ENCODE peak calls at places on chromosomes 13 and 19, in five cellular contexts. K is breast epithelium, E is heart right ventricle, W is body of pancreas, J is adrenal gland. B is an unnamed sample.
A peak's percentile ranks its signal among the peaks of the same experiment; 100 is the strongest.

GRCh38 chr19:8005534-8006256 is at the start of gene ELAVL1:
- DNase-seq in W (peak; percentile 91), E (peak; percentile 93), K (peak; percentile 84), J (peak; percentile 93), B (peak; percentile 85)

GRCh38 chr13:109707044-109707794 is 79.2 kb downstream of the IRS2 start:
- DNase-seq in K (no peak), E (no peak), J (no peak), W (no peak), B (no peak)

GRCh38 chr13:41848435-41849255 is 112.3 kb downstream of the VWA8 start:
- DNase-seq in K (no peak), W (no peak), J (no peak), E (no peak), B (no peak)

GRCh38 chr19:50383307-50383851 is 768 bp upstream of the POLD1 start:
- DNase-seq in K (peak; percentile 32), J (no peak), W (peak; percentile 37), E (no peak), B (no peak)

GRCh38 chr13:108947551-108948030 is 318.2 kb downstream of the MYO16 start:
- DNase-seq in J (no peak), K (peak; percentile 44), W (no peak), E (no peak), B (no peak)

GRCh38 chr13:56457535-56458200 is 683.0 kb upstream of the PRR20A start:
- DNase-seq in J (no peak), W (no peak), E (no peak), K (no peak), B (no peak)

GRCh38 chr19:49486710-49487276 is 615 bp upstream of the RPL13A start:
- DNase-seq in E (no peak), K (no peak), J (no peak), W (no peak), B (peak; percentile 65)

GRCh38 chr13:49567501-49567900 is 17.9 kb downstream of the RCBTB1 start:
- DNase-seq in W (no peak), J (no peak), K (no peak), E (no peak), B (no peak)

GRCh38 chr19:8585894-8586750 is 8.9 kb upstream of the MYO1F start:
- DNase-seq in W (peak; percentile 62), E (peak; percentile 63), K (no peak), J (no peak), B (no peak)

GRCh38 chr19:54255105-54255775 is 1.8 kb downstream of the LILRB5 start:
- DNase-seq in W (no peak), J (no peak), K (no peak), E (no peak), B (peak; percentile 57)

GRCh38 chr13:28819046-28819747 is 942 bp upstream of the MTUS2 start:
- DNase-seq in E (no peak), K (no peak), W (no peak), J (no peak), B (no peak)

GRCh38 chr13:34172048-34172447 is 354.1 kb downstream of the RFC3 start:
- DNase-seq in E (no peak), J (no peak), W (no peak), K (no peak), B (no peak)

GRCh38 chr13:50127017-50127725 is 111.9 kb downstream of the KCNRG start:
- DNase-seq in K (no peak), W (peak; percentile 36), E (peak; percentile 58), J (peak; percentile 48), B (no peak)

GRCh38 chr13:21934309-21934708 is 263.4 kb downstream of the FGF9 start:
- DNase-seq in W (no peak), J (no peak), E (no peak), K (peak; percentile 24), B (no peak)

GRCh38 chr13:33351324-33351723 is 65.8 kb upstream of the STARD13 start:
- DNase-seq in E (no peak), K (no peak), J (no peak), W (no peak), B (no peak)

GRCh38 chr19:55546822-55547614 is 1.7 kb upstream of the SBK3 start:
- DNase-seq in E (peak; percentile 87), K (peak; percentile 69), W (peak; percentile 37), J (peak; percentile 48), B (peak; percentile 91)

GRCh38 chr19:32676186-32676894 is 692 bp downstream of the RGS9BP start:
- DNase-seq in E (peak; percentile 30), J (peak; percentile 43), K (no peak), W (peak; percentile 20), B (no peak)

GRCh38 chr13:76286178-76286577 is 600.0 kb downstream of the KCTD12 start:
- DNase-seq in W (no peak), K (no peak), J (no peak), E (no peak), B (no peak)

GRCh38 chr19:10021863-10022262 is 8.6 kb downstream of the RDH8 start:
- DNase-seq in W (no peak), K (no peak), E (no peak), J (no peak), B (no peak)

GRCh38 chr19:10026744-10027143 is 13.5 kb downstream of the RDH8 start:
- DNase-seq in K (no peak), E (no peak), W (no peak), J (no peak), B (no peak)

GRCh38 chr19:10021446-10021845 is 8.2 kb downstream of the RDH8 start:
- DNase-seq in E (no peak), K (no peak), W (no peak), J (no peak), B (no peak)

DNA sequence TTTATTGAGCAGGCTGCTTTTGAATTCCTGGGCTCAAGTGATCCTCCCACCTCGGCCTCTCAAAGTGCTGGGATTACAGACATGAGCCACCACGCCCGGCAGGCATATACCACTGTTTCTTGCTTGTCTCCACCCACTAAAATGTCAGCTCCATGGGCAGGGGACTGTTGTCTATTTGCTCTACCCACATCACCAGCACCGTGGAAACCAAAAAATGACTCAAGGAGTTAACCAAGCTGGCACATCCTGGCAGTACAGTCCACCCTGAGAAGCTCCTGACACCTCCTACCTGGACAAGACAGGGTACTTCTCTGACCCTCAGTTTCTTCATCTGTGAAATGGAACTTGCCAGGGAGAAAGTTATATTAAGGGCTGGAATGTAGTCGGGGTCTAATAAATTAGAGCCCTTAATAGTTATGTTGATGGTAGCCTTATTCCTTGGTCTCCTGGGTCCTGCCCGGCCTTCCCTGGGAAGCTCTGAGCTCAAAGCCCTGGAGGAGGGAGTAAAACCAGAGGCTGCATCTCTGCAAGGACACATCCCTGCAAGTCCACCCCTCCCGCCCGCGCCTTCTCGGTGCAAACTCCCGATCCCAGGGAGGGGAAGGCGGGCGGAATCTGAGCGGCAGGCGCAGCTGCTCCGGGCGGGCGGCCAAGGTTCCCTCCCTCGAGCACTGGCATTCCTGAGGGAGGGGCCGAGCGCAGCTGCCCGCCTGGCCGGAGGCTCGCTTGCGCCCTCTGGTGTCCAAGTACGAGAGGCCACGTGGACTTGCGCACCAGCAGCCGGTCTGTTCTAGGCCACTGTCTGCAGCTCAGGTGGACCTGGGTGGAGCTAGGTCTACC is 14.1 kb downstream of the RDH8 start:
- DNase-seq in W (peak; percentile 98), J (peak; percentile 96), E (peak; percentile 96), K (peak; percentile 78), B (peak; percentile 92)
- H3K27ac ChIP-seq in W (no peak overlapping the region), J (peak overlapping the region; percentile 21), E (peak overlapping the region; percentile 22), K (no peak overlapping the region), B (no peak overlapping the region)

DNA sequence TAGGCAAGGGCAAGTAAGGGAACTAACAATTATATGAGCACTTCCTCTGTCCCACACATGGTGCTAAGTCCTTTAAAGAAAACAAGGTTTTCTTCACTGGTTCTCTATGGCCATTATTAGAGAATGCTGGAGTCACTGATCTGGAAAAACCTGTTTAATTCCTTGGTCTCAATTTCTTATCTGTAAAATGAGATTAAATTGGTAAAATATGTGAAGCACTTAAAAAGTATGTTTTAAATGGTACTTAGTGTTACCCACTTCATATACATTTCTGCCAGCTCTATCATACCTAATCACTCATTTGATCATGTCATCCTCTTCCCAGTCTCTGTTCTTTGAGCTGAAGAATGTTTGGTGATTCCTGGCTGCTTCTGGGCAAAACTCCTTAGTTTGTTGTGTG is 39.4 kb downstream of the LRCH1 start:
- DNase-seq in E (no peak), K (no peak), J (no peak), W (no peak), B (no peak)
- H3K27ac ChIP-seq in E (no peak overlapping the region), K (peak overlapping the region; percentile 8), J (no peak overlapping the region), W (no peak overlapping the region), B (no peak overlapping the region)

GRCh38 chr19:44746616-44746945 is 1.9 kb upstream of the BCL3 start:
- DNase-seq in E (no peak), J (no peak), K (no peak), W (no peak), B (no peak)
- H3K27ac ChIP-seq in E (peak overlapping the region; percentile 98), J (peak overlapping the region; percentile 98), K (peak overlapping the region; percentile 91), W (peak overlapping the region; percentile 49), B (peak overlapping the region; percentile 94)

DNA sequence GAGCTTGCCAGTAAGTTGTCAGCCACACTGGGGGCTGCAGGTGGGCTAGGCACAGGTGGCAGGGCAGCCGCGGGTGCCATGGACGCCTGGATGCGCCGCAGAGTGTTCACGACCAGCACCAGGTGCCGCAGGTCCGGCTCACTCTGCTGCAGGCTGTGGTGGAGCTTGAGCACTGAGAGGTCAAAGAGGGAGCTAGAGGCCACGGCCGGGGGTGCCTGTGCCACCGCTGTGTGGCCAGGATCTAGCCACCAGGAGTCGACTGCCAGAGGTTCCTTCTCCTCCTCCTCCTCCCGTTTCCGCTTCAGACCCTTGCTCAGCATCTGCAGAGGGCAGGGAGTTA is 2.6 kb downstream of the SERTAD1 start:
- DNase-seq in E (no peak), K (no peak), W (no peak), J (no peak), B (no peak)
- H3K27ac ChIP-seq in E (peak overlapping the region; percentile 95), K (peak overlapping the region; percentile 97), W (no peak overlapping the region), J (no peak overlapping the region), B (peak overlapping the region; percentile 100)

GRCh38 chr19:3653081-3653795 is 26.6 kb upstream of the CACTIN start:
- DNase-seq in J (no peak), E (no peak), K (no peak), W (no peak), B (no peak)
- H3K27ac ChIP-seq in J (no peak overlapping the region), E (no peak overlapping the region), K (no peak overlapping the region), W (no peak overlapping the region), B (no peak overlapping the region)

B was measured in right atrium auricular region.